ENCODE peak calls at places on chromosomes 6 and 20, in nine cellular contexts. A is posterior cingulate gyrus; M is activated naive CD4-positive, alpha-beta T cell treated with anti-CD3 and anti-CD28 coated beads for 36 hours; S is mesendoderm; L is left lobe of liver; K is bronchial epithelial cell; U is dorsolateral prefrontal cortex; C is aorta; J is fibroblast of pulmonary artery. G is an unnamed sample.

GRCh38 chr20:44017905-44018683 is 103.4 kb downstream of the TOX2 start:
- DNase-seq in U (no peak), M (no peak), C (peak; percentile 85), J (peak; percentile 79), L (peak; percentile 38), S (no peak), K (peak; percentile 82), A (no peak), G (no peak)

GRCh38 chr6:5084192-5084786 is 852 bp upstream of the PPP1R3G start:
- DNase-seq in S (no peak), U (no peak), C (no peak), A (no peak), K (no peak), J (no peak), L (peak; percentile 60), M (no peak), G (no peak)

GRCh38 chr6:2839195-2839981 is 2.3 kb downstream of the SERPINB1 start:
- DNase-seq in K (peak; percentile 90), U (no peak), L (no peak), M (no peak), J (peak; percentile 65), C (no peak), A (no peak), S (no peak), G (no peak)

GRCh38 chr6:163937071-163937470 is 522.6 kb downstream of the QKI start:
- DNase-seq in C (no peak), M (no peak), S (no peak), J (no peak), A (no peak), L (no peak), K (no peak), U (no peak), G (no peak)

GRCh38 chr20:31572042-31572700 is 32.9 kb upstream of the ID1 start:
- DNase-seq in C (no peak), J (no peak), U (no peak), M (peak; percentile 26), S (no peak), K (no peak), A (peak; percentile 72), L (no peak), G (no peak)

GRCh38 chr20:49397525-49397924 is 84.9 kb downstream of the KCNB1 start:
- DNase-seq in U (no peak), M (no peak), A (no peak), K (peak; percentile 50), S (no peak), C (no peak), L (no peak), J (peak; percentile 35), G (peak; percentile 33)

GRCh38 chr6:106973841-106974336 is 640 bp downstream of the CD24 start:
- DNase-seq in L (peak; percentile 47), U (no peak), A (no peak), S (peak; percentile 67), M (no peak), C (no peak), J (no peak), K (no peak), G (peak; percentile 20)

GRCh38 chr20:51759769-51760510 is 8.2 kb downstream of the ATP9A start:
- DNase-seq in A (no peak), J (no peak), U (no peak), M (no peak), S (peak; percentile 26), L (no peak), C (no peak), K (no peak), G (no peak)

GRCh38 chr6:41878246-41878645 is 16.9 kb downstream of the USP49 start:
- DNase-seq in A (no peak), K (peak; percentile 6), M (no peak), J (peak; percentile 56), S (peak; percentile 82), L (no peak), C (no peak), U (no peak), G (no peak)

GRCh38 chr6:1558388-1558787 is 51.3 kb upstream of the FOXC1 start:
- DNase-seq in C (no peak), K (no peak), J (no peak), S (peak; percentile 39), U (no peak), L (no peak), A (no peak), M (no peak), G (no peak)

GRCh38 chr6:166495487-166496314 is 90.8 kb downstream of the RAMACL start:
- DNase-seq in M (no peak), K (no peak), S (no peak), C (no peak), U (no peak), A (no peak), J (no peak), L (no peak), G (no peak)

GRCh38 chr20:3162080-3162611 is 2.5 kb upstream of the FASTKD5 start:
- DNase-seq in M (no peak), C (peak; percentile 64), U (no peak), S (no peak), K (no peak), A (no peak), J (no peak), L (no peak), G (peak; percentile 29)

GRCh38 chr20:45095753-45096371 is 5.1 kb downstream of the KCNS1 start:
- DNase-seq in S (peak; percentile 80), C (no peak), U (no peak), L (no peak), A (no peak), J (peak; percentile 78), K (peak; percentile 61), M (peak; percentile 83), G (peak; percentile 86)

GRCh38 chr6:40916816-40917215 is 122.2 kb downstream of the UNC5CL start:
- DNase-seq in J (no peak), K (no peak), M (no peak), L (no peak), U (no peak), S (no peak), A (no peak), C (no peak), G (no peak)

GRCh38 chr6:106922626-106923025 is 51.9 kb downstream of the CD24 start:
- DNase-seq in C (no peak), S (no peak), U (no peak), J (no peak), M (no peak), K (no peak), A (no peak), L (no peak), G (no peak)

GRCh38 chr6:154852700-154853099 is 119.5 kb downstream of the SCAF8 start:
- DNase-seq in M (no peak), S (no peak), C (no peak), U (no peak), A (no peak), L (no peak), J (peak; percentile 8), K (peak; percentile 12), G (no peak)

GRCh38 chr6:42028234-42029061 is 21.9 kb upstream of the TAF8 start:
- DNase-seq in K (peak; percentile 73), L (no peak), S (peak; percentile 97), C (peak; percentile 55), J (peak; percentile 92), A (no peak), U (no peak), M (peak; percentile 70), G (no peak)

G was measured in 8988T.